ENCODE peak calls at places on chromosomes 11 and 22, in eight cellular contexts. K is mesothelial cell of epicardium; G is CD4-positive, alpha-beta T cell; Q is psoas muscle; V is lung; X is MM.1S; F is AG10803; N is fibroblast of pulmonary artery. L is an unnamed sample.

GRCh38 chr11:63893355-63893754 is 23.6 kb downstream of the RCOR2 start:
- DNase-seq in V (no peak), Q (no peak), G (no peak), X (no peak), N (no peak), K (no peak), F (no peak), L (no peak)

GRCh38 chr11:76606102-76606793 is 64.3 kb downstream of the LRRC32 start:
- DNase-seq in X (no peak), G (no peak), K (no peak), N (peak), V (no peak), Q (no peak), F (peak), L (no peak)

GRCh38 chr22:39476664-39477063 is 19.9 kb downstream of the MGAT3 start:
- DNase-seq in K (no peak), G (no peak), X (no peak), F (no peak), V (no peak), Q (no peak), N (no peak), L (no peak)

GRCh38 chr22:50525104-50525958 is at the start of gene SCO2:
- DNase-seq in X (peak), N (peak), V (peak), K (peak), F (peak), Q (peak), G (peak), L (peak)

GRCh38 chr11:76763573-76764348 is 19.4 kb upstream of the TSKU start:
- DNase-seq in V (no peak), K (no peak), Q (peak), F (peak), X (no peak), N (peak), G (no peak), L (no peak)

GRCh38 chr22:41410311-41410751 is 28.6 kb downstream of the TEF start:
- DNase-seq in G (no peak), K (no peak), Q (peak), F (no peak), X (no peak), N (no peak), V (peak), L (no peak)

GRCh38 chr11:1453611-1454386 is 32.8 kb downstream of the MOB2 start:
- DNase-seq in X (peak), N (no peak), Q (no peak), V (peak), G (peak), F (no peak), K (no peak), L (peak)

GRCh38 chr22:25049770-25050169 is 97.3 kb downstream of the KIAA1671 start:
- DNase-seq in V (no peak), F (no peak), K (no peak), G (no peak), X (no peak), N (no peak), Q (no peak), L (no peak)

GRCh38 chr11:32088117-32088941 is 2.5 kb upstream of the RCN1 start:
- DNase-seq in Q (no peak), X (peak), K (no peak), N (peak), G (no peak), F (peak), V (peak), L (peak)

GRCh38 chr11:3904228-3904627 is 48.8 kb downstream of the STIM1 start:
- DNase-seq in V (no peak), Q (peak), K (no peak), N (no peak), G (no peak), X (no peak), F (no peak), L (no peak)

GRCh38 chr11:76622481-76623094 is 48.0 kb downstream of the LRRC32 start:
- DNase-seq in G (no peak), V (no peak), K (no peak), N (no peak), X (no peak), Q (no peak), F (no peak), L (no peak)

GRCh38 chr11:40328890-40329617 is 1130.4 kb downstream of the LRRC4C start:
- DNase-seq in G (no peak), X (no peak), F (peak), K (no peak), Q (no peak), V (peak), N (peak), L (no peak)

GRCh38 chr11:83119216-83119615 is 37.7 kb upstream of the PCF11 start:
- DNase-seq in F (no peak), V (no peak), N (no peak), G (no peak), X (no peak), K (no peak), Q (no peak), L (no peak)

GRCh38 chr11:63212742-63213141 is 30.7 kb downstream of the SLC22A25 start:
- DNase-seq in G (no peak), N (peak), V (no peak), Q (no peak), F (peak), K (no peak), X (peak), L (peak)

GRCh38 chr11:114970908-114971645 is 292.8 kb downstream of the NXPE2 start:
- DNase-seq in F (no peak), Q (no peak), K (no peak), V (no peak), N (no peak), G (no peak), X (no peak), L (no peak)

GRCh38 chr11:76759092-76759491 is 24.1 kb upstream of the TSKU start:
- DNase-seq in V (no peak), X (no peak), F (no peak), G (no peak), N (no peak), Q (no peak), K (no peak), L (no peak)

GRCh38 chr11:96356837-96357236 is 13.8 kb upstream of the MAML2 start:
- DNase-seq in Q (no peak), G (no peak), V (no peak), N (no peak), K (no peak), F (no peak), X (no peak), L (no peak)

GRCh38 chr22:46963672-46964545 is 201.5 kb downstream of the TBC1D22A start:
- DNase-seq in V (no peak), Q (peak), N (no peak), X (no peak), G (no peak), K (no peak), F (no peak), L (no peak)

GRCh38 chr11:78140392-78141077 is 1.1 kb upstream of the ALG8 start:
- DNase-seq in X (peak), Q (no peak), F (no peak), N (no peak), V (no peak), G (no peak), K (no peak), L (no peak)

GRCh38 chr11:75204012-75204674 is 36.4 kb upstream of the TPBGL start:
- DNase-seq in Q (no peak), X (no peak), N (no peak), V (no peak), K (no peak), G (no peak), F (no peak), L (no peak)

GRCh38 chr11:22539851-22540376 is 85.7 kb downstream of the FANCF start:
- DNase-seq in Q (no peak), N (peak), F (peak), K (no peak), X (peak), G (no peak), V (no peak), L (no peak)
- TF ChIP-seq CTCF in Q (peak), N (peak), F (peak), K (no peak), X (peak), G (no peak), V (no peak), L (no peak)

GRCh38 chr22:37659066-37659896 is 758 bp downstream of the PDXP start:
- DNase-seq in Q (peak), G (no peak), V (no peak), N (no peak), F (no peak), X (peak), K (no peak), L (no peak)

GRCh38 chr22:37662039-37662438 is 3.5 kb downstream of the PDXP start:
- DNase-seq in Q (no peak), X (no peak), K (no peak), G (no peak), V (no peak), F (no peak), N (no peak), L (no peak)

GRCh38 chr22:37660709-37661045 is 2.2 kb downstream of the PDXP start:
- DNase-seq in F (no peak), K (no peak), X (no peak), N (no peak), G (no peak), Q (no peak), V (no peak), L (no peak)

GRCh38 chr22:37659897-37660708 is 1.6 kb downstream of the PDXP start:
- DNase-seq in F (no peak), K (no peak), N (no peak), X (no peak), V (no peak), G (no peak), Q (no peak), L (no peak)

GRCh38 chr22:37661160-37661924 is 2.8 kb downstream of the PDXP start:
- DNase-seq in X (no peak), G (peak), Q (no peak), F (peak), K (no peak), V (no peak), N (peak), L (no peak)
- TF ChIP-seq CTCF in X (peak), G (no peak), Q (peak), F (peak), K (no peak), V (peak), N (peak), L (peak)

DNA sequence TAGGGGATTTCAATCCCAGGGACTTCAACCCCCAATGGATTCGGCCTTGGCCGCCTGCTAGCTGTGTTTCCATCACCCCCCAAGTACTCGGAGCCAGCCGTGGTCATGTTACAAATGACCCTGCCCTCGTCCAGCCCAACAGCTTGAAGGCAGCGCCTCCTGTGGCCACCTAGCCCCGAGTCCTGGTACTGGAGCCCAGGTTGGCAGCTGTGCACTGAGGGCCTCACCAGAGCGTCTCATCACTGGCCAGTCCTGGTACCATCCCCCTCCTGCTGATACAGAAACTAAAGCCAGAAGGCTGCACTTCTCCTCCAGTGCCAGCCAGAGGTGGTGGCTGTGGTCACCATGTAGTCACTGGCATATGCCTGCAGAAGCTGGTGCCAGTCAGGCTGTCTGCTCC is 44.9 kb upstream of the FADD start:
- DNase-seq in K (no peak), X (no peak), N (peak), V (no peak), Q (peak), F (peak), G (no peak), L (no peak)
- TF ChIP-seq CTCF in K (no peak), X (no peak), N (peak), V (no peak), Q (peak), F (peak), G (no peak), L (peak)

DNA sequence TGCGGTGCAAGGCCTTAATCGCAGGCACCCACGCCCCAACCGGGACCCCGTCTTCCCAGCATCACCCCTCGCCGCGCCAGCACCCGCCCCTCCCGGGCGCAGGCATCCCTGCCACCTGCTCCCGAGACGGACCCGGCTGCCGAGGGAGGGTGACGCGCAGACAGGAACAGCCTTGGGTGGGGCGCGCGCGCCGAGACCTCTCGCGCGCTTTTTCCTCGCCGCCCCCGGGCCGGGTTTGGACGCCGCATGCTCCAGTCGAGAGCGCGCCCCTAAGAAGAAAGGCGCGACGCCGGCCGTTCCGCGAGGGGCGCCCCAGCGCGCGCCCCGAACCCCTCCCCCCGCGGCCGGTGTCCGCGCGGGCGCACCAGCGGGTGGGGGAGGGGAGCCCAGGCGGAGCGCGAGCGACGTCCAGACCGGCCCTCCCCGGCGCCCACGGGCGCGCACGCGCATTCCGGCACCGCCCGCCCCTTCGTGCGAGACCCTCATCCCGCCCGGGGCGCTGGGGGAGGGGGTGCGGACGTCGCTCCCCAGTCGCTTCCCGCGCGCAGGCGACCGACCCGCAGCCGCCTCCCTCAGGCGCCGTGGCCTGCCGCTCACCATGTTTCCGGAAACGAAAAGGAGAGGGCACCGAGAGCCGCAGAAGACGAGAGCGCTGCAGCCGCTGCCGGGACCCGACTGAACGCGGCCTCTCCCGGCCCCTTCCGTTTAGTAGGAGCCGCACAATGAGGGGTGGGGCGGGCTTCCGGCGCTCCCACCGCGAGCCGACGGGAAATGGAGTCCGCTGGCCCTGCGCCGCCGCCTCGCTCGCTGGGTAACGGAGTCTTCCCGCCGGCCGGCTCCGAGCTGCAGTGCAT is at the start of gene CFL1:
- DNase-seq in G (peak), N (peak), F (peak), X (peak), K (peak), Q (peak), V (peak), L (peak)
- TF ChIP-seq CTCF in G (no peak), N (no peak), F (no peak), X (no peak), K (no peak), Q (no peak), V (peak), L (no peak)

GRCh38 chr11:60629399-60629798 is 70.0 kb upstream of the MS4A8 start:
- DNase-seq in F (no peak), Q (no peak), V (no peak), K (no peak), G (no peak), X (no peak), N (no peak), L (no peak)

GRCh38 chr11:60631939-60632338 is 67.5 kb upstream of the MS4A8 start:
- DNase-seq in N (no peak), Q (no peak), K (no peak), V (no peak), X (no peak), G (no peak), F (no peak), L (no peak)

GRCh38 chr11:60633645-60634044 is 65.8 kb upstream of the MS4A8 start:
- DNase-seq in N (no peak), K (no peak), G (no peak), X (peak), Q (no peak), V (no peak), F (no peak), L (peak)

GRCh38 chr11:60634151-60634550 is 65.3 kb upstream of the MS4A8 start:
- DNase-seq in F (no peak), X (no peak), K (no peak), Q (no peak), V (no peak), G (no peak), N (no peak), L (peak)
- TF ChIP-seq CTCF in F (no peak), X (peak), K (peak), Q (no peak), V (no peak), G (no peak), N (no peak), L (peak)

GRCh38 chr11:124745835-124746620 is 6.0 kb downstream of the VSIG2 start:
- DNase-seq in N (no peak), F (no peak), X (peak), V (no peak), K (no peak), Q (no peak), G (no peak), L (peak)
- TF ChIP-seq CTCF in N (no peak), F (peak), X (peak), V (no peak), K (peak), Q (no peak), G (no peak), L (peak)

GRCh38 chr11:60169264-60169915 is 13.5 kb downstream of the MS4A6A start:
- DNase-seq in X (peak), N (peak), V (no peak), Q (no peak), K (no peak), F (no peak), G (no peak), L (no peak)
- TF ChIP-seq CTCF in X (peak), N (peak), V (no peak), Q (peak), K (peak), F (peak), G (no peak), L (no peak)

DNA sequence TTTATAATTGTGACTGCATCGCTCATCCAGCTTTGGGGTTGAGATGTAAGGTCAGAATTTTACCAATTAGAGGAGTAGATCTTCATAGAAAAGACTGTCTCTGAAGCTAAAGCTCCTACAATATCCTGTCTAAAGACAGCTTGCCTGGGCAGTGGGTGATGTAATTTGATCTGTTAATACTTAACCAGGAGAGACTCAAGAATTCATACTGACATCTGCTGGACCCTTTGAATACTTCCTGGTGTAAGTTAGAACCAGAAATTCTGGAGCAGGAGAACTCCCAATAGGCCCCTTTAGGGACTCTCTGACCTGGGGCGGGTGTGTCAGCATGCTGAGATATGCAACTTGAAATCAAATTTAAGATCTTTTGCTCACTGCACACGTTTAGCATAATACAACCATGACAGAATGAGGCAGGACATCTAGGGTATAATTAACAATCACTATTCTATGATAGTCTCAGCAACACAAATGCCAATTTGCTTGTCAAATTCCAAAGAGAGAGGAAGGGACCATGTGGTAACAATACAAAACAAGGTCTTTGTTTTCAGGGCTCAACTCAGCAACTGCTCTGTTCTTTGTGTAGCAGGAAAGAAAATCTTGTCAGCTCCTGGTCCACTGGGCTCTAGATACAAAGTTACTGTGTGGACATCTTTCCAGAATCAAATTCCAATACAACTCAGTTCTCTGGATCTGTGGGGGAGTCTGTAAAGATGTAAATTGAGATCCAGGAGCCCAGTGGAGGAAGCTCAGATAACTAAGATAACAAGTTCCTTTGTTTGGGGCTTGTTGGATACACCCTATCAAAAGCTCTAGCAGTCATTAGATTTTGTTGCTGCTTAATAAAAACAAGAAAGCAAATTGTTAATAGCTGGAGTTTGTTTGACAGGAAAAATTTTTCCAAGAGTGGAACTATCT is 144.0 kb downstream of the INSC start:
- DNase-seq in Q (no peak), X (no peak), K (no peak), N (peak), F (peak), G (no peak), V (no peak), L (no peak)
- TF ChIP-seq CTCF in Q (no peak), X (no peak), K (no peak), N (peak), F (peak), G (no peak), V (no peak), L (no peak)

GRCh38 chr11:67648140-67648795 is 2.3 kb downstream of the ACY3 start:
- DNase-seq in F (no peak), Q (no peak), K (no peak), V (no peak), G (peak), X (peak), N (no peak), L (peak)
- TF ChIP-seq CTCF in F (no peak), Q (no peak), K (no peak), V (no peak), G (peak), X (peak), N (no peak), L (peak)

DNA sequence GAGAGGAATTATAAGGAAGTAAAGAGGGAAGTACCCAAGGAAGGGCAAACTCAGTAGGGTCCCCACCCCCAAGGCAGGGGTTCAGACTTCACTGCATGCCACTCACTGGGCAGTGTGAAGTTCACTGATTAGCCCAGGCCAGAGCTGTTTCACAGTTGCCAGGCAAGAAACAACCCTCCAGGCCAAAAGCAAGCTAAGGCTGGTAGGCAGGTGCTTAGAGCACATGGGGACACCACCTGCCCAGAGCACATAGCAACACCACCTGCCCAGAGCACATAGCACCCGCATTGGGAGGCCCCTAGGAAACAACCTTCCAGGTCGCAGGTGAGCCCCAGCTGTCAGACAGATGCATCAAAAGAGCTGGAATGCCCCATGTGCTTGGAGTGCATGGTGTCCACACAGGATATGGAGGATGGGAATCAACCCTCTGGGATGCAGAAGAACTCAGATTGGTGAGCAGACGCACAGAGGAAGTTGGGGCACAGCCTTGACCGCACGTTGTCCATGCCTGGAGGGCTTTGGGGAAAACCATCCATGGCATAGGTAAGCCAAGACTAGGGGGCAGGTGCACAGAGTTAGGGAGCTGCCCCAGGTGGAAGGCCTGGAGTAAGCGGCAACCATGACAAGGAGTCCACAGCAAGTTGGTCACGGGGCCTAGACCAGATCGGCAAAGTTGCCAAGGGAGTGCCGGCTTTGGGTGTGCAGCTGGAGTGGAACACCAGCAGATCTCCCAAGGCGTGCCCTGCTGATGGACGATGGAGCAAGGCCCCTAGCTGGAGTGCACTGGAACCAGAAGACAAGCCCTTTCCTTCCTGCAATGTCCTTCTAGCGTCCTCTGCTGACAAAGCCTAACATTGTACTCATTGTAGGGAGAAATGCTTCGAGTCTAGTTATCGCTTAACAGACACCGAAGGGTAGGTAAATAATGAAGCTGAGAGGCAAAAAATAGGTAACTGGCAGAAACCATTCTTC is 7.8 kb upstream of the TMEM216 start:
- DNase-seq in V (no peak), G (no peak), N (peak), X (no peak), Q (no peak), K (no peak), F (no peak), L (no peak)
- TF ChIP-seq CTCF in V (no peak), G (no peak), N (peak), X (peak), Q (no peak), K (no peak), F (peak), L (peak)

L was measured in GM13976.